ENCODE peak calls at places on chromosomes 3 and 15, in seven cellular contexts. T, P, R, M, L, G and F are unnamed samples.

GRCh38 chr3:56702487-56703315 is 19.6 kb upstream of the TASOR start:
- DNase-seq in P (peak), G (peak), M (peak), R (no peak), L (no peak), T (peak), F (no peak)

GRCh38 chr15:80531388-80532184 is 127.4 kb downstream of the ARNT2 start:
- DNase-seq in L (peak), R (peak), T (no peak), P (no peak), G (no peak), M (no peak), F (no peak)

GRCh38 chr15:76060098-76060989 is 559 bp downstream of the TMEM266 start:
- DNase-seq in G (no peak), R (no peak), T (no peak), L (no peak), P (no peak), M (peak), F (no peak)

GRCh38 chr3:65751123-65751700 is 287.5 kb downstream of the MAGI1 start:
- DNase-seq in L (no peak), M (no peak), G (peak), R (peak), P (peak), T (peak), F (no peak)

GRCh38 chr3:107387555-107387954 is 10.3 kb downstream of the CCDC54 start:
- DNase-seq in L (no peak), G (no peak), R (no peak), T (no peak), M (no peak), P (peak), F (no peak)

GRCh38 chr3:127141921-127142730 is 50.8 kb upstream of the PRR23E start:
- DNase-seq in T (peak), R (no peak), M (no peak), G (peak), P (no peak), L (no peak), F (peak)

GRCh38 chr3:194342861-194343560 is 8.1 kb downstream of the CPN2 start:
- DNase-seq in L (no peak), M (no peak), T (no peak), G (peak), P (peak), R (no peak), F (no peak)

GRCh38 chr3:10550705-10551104 is 45.3 kb upstream of the ATP2B2 start:
- DNase-seq in G (no peak), R (peak), L (no peak), M (no peak), P (no peak), T (no peak), F (peak)

GRCh38 chr3:129577356-129577755 is 29.1 kb downstream of the PLXND1 start:
- DNase-seq in L (peak), R (peak), G (no peak), P (no peak), T (peak), M (no peak), F (no peak)

GRCh38 chr15:85752591-85752990 is 42.1 kb downstream of the KLHL25 start:
- DNase-seq in R (no peak), T (peak), L (no peak), G (peak), M (no peak), P (no peak), F (peak)

GRCh38 chr3:141526709-141527108 is 39.9 kb downstream of the RASA2 start:
- DNase-seq in G (peak), P (no peak), T (no peak), L (no peak), R (no peak), M (no peak), F (no peak)

GRCh38 chr3:151282921-151283320 is 4.6 kb upstream of the P2RY14 start:
- DNase-seq in G (peak), M (no peak), T (no peak), L (no peak), R (no peak), P (peak), F (no peak)

GRCh38 chr3:57681691-57682090 is 11.2 kb downstream of the DENND6A start:
- DNase-seq in L (no peak), M (no peak), P (no peak), R (no peak), T (no peak), G (no peak), F (no peak)

GRCh38 chr15:37134699-37135131 is 34.4 kb upstream of the MEIS2 start:
- DNase-seq in T (peak), G (peak), R (no peak), M (no peak), P (peak), L (no peak), F (no peak)

GRCh38 chr3:62604301-62604700 is 231.0 kb upstream of the FEZF2 start:
- DNase-seq in L (no peak), G (peak), P (peak), R (no peak), M (no peak), T (no peak), F (no peak)
- H3K4me3 ChIP-seq in L (no peak), G (peak), P (peak), R (no peak), M (no peak), T (no peak), F (no peak)

GRCh38 chr3:113157408-113157980 is 53.9 kb upstream of the BOC start:
- DNase-seq in L (peak), M (no peak), P (no peak), G (no peak), T (peak), R (peak), F (no peak)
- H3K27ac ChIP-seq in L (no peak), M (no peak), P (no peak), G (no peak), T (no peak), R (no peak), F (no peak)

DNA sequence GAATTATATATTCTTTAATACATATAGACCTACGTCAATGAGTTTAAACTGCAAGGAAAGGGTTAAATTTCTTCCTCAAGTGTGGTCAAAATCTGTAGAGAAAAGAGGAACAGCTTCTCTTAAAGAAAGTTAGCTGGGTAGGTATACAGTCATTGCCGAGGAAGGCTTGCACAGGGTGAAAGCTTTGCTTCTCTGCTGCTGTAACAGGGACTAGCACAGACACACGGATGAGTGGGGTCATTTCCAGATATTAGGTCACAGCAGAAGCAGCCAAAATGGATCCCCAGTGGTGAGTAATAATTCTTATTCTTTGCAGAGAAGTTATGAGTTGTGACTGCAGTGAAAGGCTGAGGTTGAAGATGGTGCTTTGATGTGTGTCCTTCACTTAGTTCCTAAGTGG is at the start of gene CD86:
- DNase-seq in R (no peak), T (no peak), P (no peak), L (no peak), G (no peak), M (no peak), F (no peak)
- H3K4me3 ChIP-seq in R (peak), T (no peak), P (no peak), L (no peak), G (no peak), M (no peak), F (peak)

GRCh38 chr15:77411614-77411976 is 8.3 kb downstream of the PEAK1 start:
- DNase-seq in R (no peak), G (no peak), L (no peak), P (no peak), M (no peak), T (no peak), F (no peak)

GRCh38 chr15:77409259-77410156 is 10.4 kb downstream of the PEAK1 start:
- DNase-seq in R (no peak), T (no peak), G (no peak), P (no peak), L (no peak), M (no peak), F (no peak)

GRCh38 chr15:77413687-77414349 is 6.1 kb downstream of the PEAK1 start:
- DNase-seq in T (no peak), R (no peak), M (no peak), G (no peak), L (no peak), P (no peak), F (no peak)

GRCh38 chr15:77412972-77413371 is 6.9 kb downstream of the PEAK1 start:
- DNase-seq in P (no peak), R (no peak), T (no peak), L (no peak), G (no peak), M (no peak), F (no peak)

GRCh38 chr15:77410701-77411613 is 8.9 kb downstream of the PEAK1 start:
- DNase-seq in L (no peak), G (no peak), M (no peak), T (no peak), P (no peak), R (no peak), F (no peak)
- H3K27ac ChIP-seq in L (no peak), G (no peak), M (no peak), T (peak), P (no peak), R (no peak), F (no peak)

GRCh38 chr15:61226313-61227250 is 2.5 kb downstream of the RORA start:
- DNase-seq in G (no peak), M (no peak), P (peak), T (no peak), R (no peak), L (no peak), F (no peak)

GRCh38 chr15:61220125-61220524 is 9.0 kb downstream of the RORA start:
- DNase-seq in R (no peak), G (no peak), T (no peak), M (no peak), L (no peak), P (no peak), F (no peak)

GRCh38 chr15:61216519-61216918 is 12.6 kb downstream of the RORA start:
- DNase-seq in L (no peak), R (no peak), P (no peak), M (no peak), G (no peak), T (no peak), F (no peak)

GRCh38 chr15:61227269-61228024 is 1.7 kb downstream of the RORA start:
- DNase-seq in P (peak), G (peak), L (no peak), M (no peak), R (peak), T (peak), F (no peak)

GRCh38 chr15:61222010-61222409 is 7.1 kb downstream of the RORA start:
- DNase-seq in T (no peak), M (no peak), P (no peak), L (no peak), G (no peak), R (no peak), F (no peak)
- H3K4me3 ChIP-seq in T (no peak), M (no peak), P (no peak), L (no peak), G (no peak), R (no peak), F (no peak)